ENCODE peak calls at places on chromosomes 3 and 15, in eight cellular contexts. M is BJ, F is SK-N-SH, Z is body of pancreas, Y is adrenal gland, Q is Peyer's patch, A is colonic mucosa, J is AG09309. G is an unnamed sample.

GRCh38 chr3:65905648-65906211 is 133.0 kb downstream of the MAGI1 start:
- DNase-seq in M (no peak), F (no peak), Z (no peak), Y (no peak), Q (no peak), A (no peak), J (no peak), G (no peak)

GRCh38 chr15:101372149-101372577 is 77.1 kb upstream of the SNRPA1 start:
- DNase-seq in M (no peak), F (no peak), Z (no peak), Y (no peak), Q (no peak), A (peak), J (peak), G (no peak)

GRCh38 chr3:100869787-100870186 is 123.4 kb downstream of the ABI3BP start:
- DNase-seq in M (no peak), F (no peak), Z (no peak), Y (no peak), Q (no peak), A (no peak), J (peak), G (no peak)

GRCh38 chr15:29888651-29889050 is 66.4 kb upstream of the TJP1 start:
- DNase-seq in M (no peak), F (no peak), Z (no peak), Y (no peak), Q (no peak), A (no peak), J (no peak), G (no peak)

GRCh38 chr3:128358156-128358895 is 108.4 kb downstream of the DNAJB8 start:
- DNase-seq in M (no peak), F (no peak), Z (no peak), Y (no peak), Q (no peak), A (no peak), J (no peak), G (no peak)

GRCh38 chr15:44662478-44663409 is 718 bp downstream of the SPG11 start:
- DNase-seq in M (no peak), F (peak), Z (peak), Y (peak), Q (peak), A (peak), J (no peak), G (no peak)

GRCh38 chr3:9503283-9503682 is 50.3 kb downstream of the LHFPL4 start:
- DNase-seq in M (no peak), F (peak), Z (peak), Y (peak), Q (peak), A (peak), J (peak), G (peak)

GRCh38 chr3:185365281-185366211 is 2.6 kb downstream of the MAP3K13 start:
- DNase-seq in M (no peak), F (no peak), Z (peak), Y (no peak), Q (no peak), A (peak), J (no peak), G (no peak)

GRCh38 chr15:47607750-47608149 is 109.6 kb upstream of the SEMA6D start:
- DNase-seq in M (no peak), F (peak), Z (no peak), Y (peak), Q (no peak), A (peak), J (no peak), G (no peak)

GRCh38 chr3:108879915-108880314 is 57.3 kb downstream of the TRAT1 start:
- DNase-seq in M (no peak), F (no peak), Z (no peak), Y (no peak), Q (no peak), A (no peak), J (no peak), G (no peak)

GRCh38 chr3:127999509-128000106 is 52.6 kb upstream of the SEC61A1 start:
- DNase-seq in M (no peak), F (no peak), Z (no peak), Y (peak), Q (no peak), A (no peak), J (no peak), G (peak)

GRCh38 chr3:29701326-29701983 is 420.6 kb downstream of the RBMS3 start:
- DNase-seq in M (no peak), F (no peak), Z (no peak), Y (no peak), Q (no peak), A (no peak), J (no peak), G (no peak)

GRCh38 chr15:50854594-50855490 is 53.6 kb upstream of the AP4E1 start:
- DNase-seq in M (peak), F (no peak), Z (no peak), Y (no peak), Q (no peak), A (no peak), J (peak), G (peak)

GRCh38 chr3:132660056-132660744 is at the start of gene UBA5:
- DNase-seq in M (no peak), F (peak), Z (peak), Y (peak), Q (peak), A (peak), J (no peak), G (no peak)

GRCh38 chr3:51967384-51968174 is at the start of gene PCBP4:
- DNase-seq in M (no peak), F (peak), Z (peak), Y (peak), Q (peak), A (peak), J (no peak), G (no peak)

GRCh38 chr3:128726691-128727031 is 678 bp downstream of the RAB7A start:
- DNase-seq in M (no peak), F (no peak), Z (peak), Y (peak), Q (peak), A (peak), J (peak), G (no peak)

GRCh38 chr15:20106026-20106425 is 435.6 kb downstream of the GOLGA6L6 start:
- DNase-seq in M (no peak), F (no peak), Z (peak), Y (peak), Q (peak), A (no peak), J (no peak), G (no peak)

GRCh38 chr3:126340943-126341754 is 16.1 kb downstream of the KLF15 start:
- DNase-seq in M (no peak), F (no peak), Z (peak), Y (peak), Q (no peak), A (no peak), J (no peak), G (no peak)

GRCh38 chr3:141266797-141267555 is 35.4 kb downstream of the PXYLP1 start:
- DNase-seq in M (no peak), F (no peak), Z (no peak), Y (peak), Q (no peak), A (no peak), J (no peak), G (no peak)

GRCh38 chr3:186640473-186640818 is 247 bp downstream of the FETUB start:
- DNase-seq in M (no peak), F (no peak), Z (no peak), Y (no peak), Q (no peak), A (no peak), J (no peak), G (no peak)

GRCh38 chr15:60917469-60918130 is 311.5 kb downstream of the RORA start:
- DNase-seq in M (no peak), F (no peak), Z (peak), Y (peak), Q (no peak), A (peak), J (no peak), G (no peak)

GRCh38 chr3:23832523-23832922 is 26.8 kb downstream of the UBE2E1 start:
- DNase-seq in M (no peak), F (no peak), Z (no peak), Y (no peak), Q (no peak), A (no peak), J (no peak), G (no peak)

GRCh38 chr3:124886168-124887051 is 755 bp downstream of the ITGB5 start:
- DNase-seq in M (no peak), F (peak), Z (peak), Y (peak), Q (peak), A (peak), J (no peak), G (no peak)

DNA sequence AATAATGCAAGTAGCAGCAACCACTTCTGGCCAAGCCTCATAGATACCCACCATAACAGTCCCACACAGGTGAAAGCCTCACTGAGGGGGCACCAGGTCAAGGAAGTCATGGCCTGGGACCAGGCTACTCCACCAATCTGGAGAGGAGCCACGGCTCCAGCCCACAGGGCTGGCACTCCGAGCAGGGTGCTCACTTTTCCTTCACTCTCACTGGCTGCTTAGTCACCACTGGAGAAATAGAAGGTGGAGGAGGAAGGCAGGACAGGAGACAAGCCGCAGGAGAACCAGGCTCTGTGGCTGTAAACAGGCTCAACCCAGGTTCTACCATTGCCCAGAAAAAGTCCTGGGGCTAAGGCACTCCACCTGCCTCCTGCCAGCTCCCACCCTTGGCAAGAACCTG is 1.2 kb downstream of the USP19 start:
- DNase-seq in M (no peak), F (no peak), Z (no peak), Y (no peak), Q (no peak), A (no peak), J (no peak), G (no peak)
- H3K4me3 ChIP-seq in M (peak), F (peak), Z (no peak), Y (no peak), Q (peak), A (peak), J (peak), G (peak)

DNA sequence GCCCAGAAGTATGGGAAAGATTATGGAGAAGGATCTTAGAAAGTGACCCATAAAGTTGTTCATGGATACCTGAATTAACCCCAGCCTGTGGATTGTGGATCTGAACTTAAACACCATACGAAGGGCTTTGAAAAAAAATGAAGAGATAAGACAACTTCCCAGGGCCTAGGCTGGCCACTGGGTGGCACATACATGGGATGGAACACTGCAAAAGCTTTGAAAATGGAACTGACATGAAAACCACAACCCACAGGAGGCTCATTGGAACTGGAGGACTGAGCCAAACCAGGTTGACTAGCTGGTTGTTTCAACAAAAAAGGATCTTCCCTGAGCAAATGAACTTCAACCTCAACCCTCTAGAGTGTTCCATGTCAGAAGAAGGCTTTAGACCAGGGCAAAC is 34.5 kb downstream of the FMN1 start:
- DNase-seq in M (no peak), F (peak), Z (no peak), Y (no peak), Q (no peak), A (no peak), J (no peak), G (no peak)
- TF ChIP-seq CTCF in M (no peak), F (peak), Z (no peak), Y (no peak), Q (no peak), A (no peak), J (no peak), G (peak)

GRCh38 chr15:31366169-31366734 is 39.6 kb downstream of the KLF13 start:
- DNase-seq in M (no peak), F (peak), Z (peak), Y (peak), Q (no peak), A (peak), J (no peak), G (no peak)
- H3K4me3 ChIP-seq in M (no peak), F (no peak), Z (no peak), Y (no peak), Q (peak), A (no peak), J (no peak), G (no peak)

GRCh38 chr3:48232734-48233133 is 8.2 kb upstream of the ZNF589 start:
- DNase-seq in M (no peak), F (peak), Z (peak), Y (peak), Q (peak), A (peak), J (no peak), G (no peak)
- TF ChIP-seq CTCF in M (peak), F (peak), Z (peak), Y (peak), Q (peak), A (peak), J (peak), G (peak)

GRCh38 chr15:70526974-70527325 is 236.4 kb downstream of the UACA start:
- DNase-seq in M (no peak), F (no peak), Z (no peak), Y (peak), Q (no peak), A (peak), J (no peak), G (no peak)
- H3K4me3 ChIP-seq in M (no peak), F (peak), Z (no peak), Y (no peak), Q (peak), A (no peak), J (no peak), G (no peak)

GRCh38 chr15:31487811-31488436 is 161.3 kb downstream of the KLF13 start:
- DNase-seq in M (no peak), F (no peak), Z (peak), Y (peak), Q (no peak), A (peak), J (peak), G (no peak)
- TF ChIP-seq CTCF in M (peak), F (no peak), Z (peak), Y (no peak), Q (peak), A (peak), J (no peak), G (no peak)

GRCh38 chr15:98946301-98947255 is 61.0 kb downstream of the PGPEP1L start:
- DNase-seq in M (no peak), F (no peak), Z (peak), Y (no peak), Q (peak), A (no peak), J (peak), G (no peak)
- H3K4me3 ChIP-seq in M (no peak), F (no peak), Z (no peak), Y (no peak), Q (no peak), A (no peak), J (no peak), G (no peak)

GRCh38 chr3:54339608-54340007 is 217.3 kb downstream of the CACNA2D3 start:
- DNase-seq in M (no peak), F (no peak), Z (no peak), Y (no peak), Q (no peak), A (no peak), J (no peak), G (no peak)
- TF ChIP-seq CTCF in M (no peak), F (no peak), Z (no peak), Y (no peak), Q (no peak), A (no peak), J (no peak), G (peak)